ENCODE peak calls at places on chromosomes 13 and 19, in ten cellular contexts. B is transverse colon, P is breast epithelium, I is GM23338, S is GM12878, N is endothelial cell of umbilical vein, L is prostate gland, U is K562, R is esophagus muscularis mucosa, H is stomach. D is an unnamed sample.

GRCh38 chr19:28217064-28217463 is 995.9 kb downstream of the UQCRFS1 start:
- DNase-seq in P (no peak), R (no peak), H (no peak), L (no peak), U (no peak), B (no peak), N (no peak), I (peak; percentile 86), S (no peak), D (no peak)

GRCh38 chr13:67147257-67148218 is 82.6 kb downstream of the PCDH9 start:
- DNase-seq in H (no peak), R (no peak), L (no peak), N (peak; percentile 64), S (no peak), U (peak; percentile 17), P (no peak), I (peak; percentile 27), B (no peak), D (no peak)

GRCh38 chr19:21202865-21203494 is 61.1 kb downstream of the ZNF431 start:
- DNase-seq in I (peak; percentile 92), R (no peak), U (peak; percentile 68), S (peak; percentile 3), B (no peak), H (no peak), L (peak; percentile 17), N (peak; percentile 15), P (no peak), D (no peak)

GRCh38 chr19:33684550-33685303 is 63.0 kb downstream of the CHST8 start:
- DNase-seq in L (no peak), H (no peak), R (no peak), B (no peak), P (no peak), U (no peak), N (no peak), S (no peak), I (no peak), D (no peak)

GRCh38 chr13:33285420-33286124 is at the start of gene STARD13:
- DNase-seq in L (peak; percentile 94), N (peak; percentile 98), H (peak; percentile 92), U (peak; percentile 2), S (peak; percentile 16), I (peak; percentile 95), B (peak; percentile 93), R (peak; percentile 99), P (peak; percentile 93), D (peak; percentile 93)

GRCh38 chr13:48126944-48127814 is 32.3 kb upstream of the MED4 start:
- DNase-seq in L (peak; percentile 23), B (peak; percentile 19), P (no peak), S (peak; percentile 47), U (peak; percentile 61), H (peak; percentile 29), R (no peak), I (peak; percentile 88), N (peak; percentile 66), D (no peak)

GRCh38 chr13:66556306-66556705 is 673.8 kb downstream of the PCDH9 start:
- DNase-seq in S (no peak), U (no peak), R (no peak), I (no peak), L (no peak), H (no peak), P (no peak), N (no peak), B (no peak), D (no peak)

GRCh38 chr13:28384789-28385188 is 110.1 kb downstream of the FLT1 start:
- DNase-seq in U (no peak), L (no peak), S (no peak), I (no peak), R (no peak), N (no peak), P (no peak), B (no peak), H (no peak), D (no peak)

GRCh38 chr13:98223741-98224140 is 46.7 kb upstream of the RNF113B start:
- DNase-seq in S (no peak), L (peak; percentile 48), U (no peak), B (no peak), I (no peak), N (no peak), R (no peak), P (no peak), H (no peak), D (no peak)

GRCh38 chr13:98224557-98224956 is 47.5 kb upstream of the RNF113B start:
- DNase-seq in R (no peak), I (no peak), P (no peak), U (no peak), S (no peak), H (no peak), B (no peak), L (peak; percentile 13), N (no peak), D (no peak)

GRCh38 chr13:98228661-98229349 is 51.7 kb upstream of the RNF113B start:
- DNase-seq in L (no peak), R (no peak), H (no peak), B (no peak), P (no peak), N (no peak), U (no peak), S (no peak), I (no peak), D (no peak)

GRCh38 chr13:98225036-98225940 is 48.2 kb upstream of the RNF113B start:
- DNase-seq in L (peak; percentile 47), S (no peak), B (no peak), H (no peak), U (no peak), N (no peak), I (no peak), P (no peak), R (no peak), D (no peak)

DNA sequence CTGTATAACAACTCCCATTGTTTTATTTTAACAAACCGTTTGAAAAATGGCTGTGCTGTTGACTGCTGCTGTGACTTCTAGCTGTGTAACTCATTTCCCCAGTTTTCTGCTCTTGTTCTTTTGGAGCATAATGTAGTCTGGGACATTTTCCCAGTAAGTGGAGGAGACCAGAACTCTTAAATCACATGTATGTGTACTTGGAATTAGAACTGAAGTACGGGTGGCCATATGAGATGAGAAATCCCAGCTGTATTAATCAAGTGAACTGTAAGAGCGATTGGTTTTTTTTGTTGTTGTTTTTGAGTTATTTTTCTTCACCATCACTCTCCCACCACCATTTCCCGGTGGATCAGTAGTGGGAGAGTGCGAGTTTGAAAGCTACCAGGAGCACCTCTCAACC is 49.5 kb upstream of the RNF113B start:
- DNase-seq in H (no peak), R (no peak), P (no peak), U (no peak), N (no peak), S (no peak), L (no peak), I (no peak), B (no peak), D (no peak)
- H3K36me3 ChIP-seq in H (no peaks in the 10 kb centered on the region), R (no peaks in the 10 kb centered on the region), P (no peaks in the 10 kb centered on the region), U (no peaks in the 10 kb centered on the region), N (no peaks in the 10 kb centered on the region), S (no peaks in the 10 kb centered on the region), L (no peaks in the 10 kb centered on the region), I (no peaks in the 10 kb centered on the region), B (no peaks in the 10 kb centered on the region), D (no peaks in the 10 kb centered on the region)

DNA sequence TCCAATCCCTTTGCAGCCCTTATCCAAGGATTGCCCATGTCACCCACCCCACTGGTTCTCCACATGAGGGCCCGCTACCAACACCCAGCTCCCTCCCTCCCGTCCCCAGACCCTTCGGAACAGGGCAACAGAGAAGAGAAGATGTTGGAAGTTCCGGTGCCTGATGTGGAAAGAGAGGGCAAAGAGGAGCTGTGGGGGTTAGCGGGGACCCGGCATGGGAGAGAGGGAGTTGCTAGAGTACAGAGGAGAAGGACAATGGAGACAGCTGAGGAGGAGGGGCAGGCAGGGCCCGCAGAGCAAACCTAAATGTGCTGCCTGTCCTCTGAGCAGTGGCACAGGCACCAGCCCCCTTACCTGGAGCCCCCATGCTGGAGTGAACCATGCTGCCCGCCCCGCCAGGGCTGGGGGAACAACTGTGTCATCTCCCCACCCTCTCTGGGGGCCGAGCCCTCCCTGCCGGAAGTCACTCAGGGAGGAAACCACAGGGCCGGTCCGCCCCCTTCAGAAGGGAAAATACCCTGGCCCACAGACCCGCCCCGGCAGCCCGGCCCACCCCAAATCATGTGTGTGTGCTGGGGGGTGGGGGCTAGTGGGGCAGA is at the start of gene POU2F2:
- DNase-seq in I (peak; percentile 60), P (peak; percentile 20), U (peak; percentile 19), H (peak; percentile 54), S (peak; percentile 41), R (no peak), N (no peak), L (no peak), B (peak; percentile 81), D (peak; percentile 84)
- TF ChIP-seq POLR2AphosphoS5 in I (no peak), P (no peak), U (no peak), H (no peak), S (peak; percentile 56), R (no peak), N (no peak), L (no peak), B (no peak), D (no peak)

GRCh38 chr19:15269806-15270205 is 37.6 kb upstream of the EPHX3 start:
- DNase-seq in R (no peak), S (no peak), P (no peak), L (no peak), U (no peak), B (no peak), N (no peak), H (no peak), I (no peak), D (no peak)
- H3K36me3 ChIP-seq in R (peaks cover 62% of the 10 kb centered on the region), S (peaks cover 54% of the 10 kb centered on the region), P (no peaks in the 10 kb centered on the region), L (peaks cover 17% of the 10 kb centered on the region), U (peaks cover 98% of the 10 kb centered on the region), B (peaks cover 8% of the 10 kb centered on the region), N (peaks cover 2% of the 10 kb centered on the region), H (peaks cover 33% of the 10 kb centered on the region), I (peaks cover 19% of the 10 kb centered on the region), D (peaks cover 70% of the 10 kb centered on the region)

GRCh38 chr13:53341144-53341510 is 312.5 kb downstream of the OLFM4 start:
- DNase-seq in I (peak; percentile 10), B (no peak), U (no peak), N (no peak), P (no peak), R (no peak), L (no peak), S (no peak), H (no peak), D (no peak)

GRCh38 chr13:53342623-53343022 is 314.0 kb downstream of the OLFM4 start:
- DNase-seq in H (no peak), R (no peak), U (no peak), I (peak; percentile 39), L (no peak), S (no peak), N (no peak), P (no peak), B (no peak), D (no peak)

GRCh38 chr13:53338760-53339159 is 310.1 kb downstream of the OLFM4 start:
- DNase-seq in N (no peak), H (no peak), S (no peak), L (no peak), R (no peak), P (no peak), U (no peak), I (no peak), B (no peak), D (no peak)

GRCh38 chr13:53343345-53343744 is 314.7 kb downstream of the OLFM4 start:
- DNase-seq in I (peak; percentile 74), H (no peak), U (no peak), S (no peak), N (no peak), P (no peak), B (no peak), L (no peak), R (no peak), D (no peak)

DNA sequence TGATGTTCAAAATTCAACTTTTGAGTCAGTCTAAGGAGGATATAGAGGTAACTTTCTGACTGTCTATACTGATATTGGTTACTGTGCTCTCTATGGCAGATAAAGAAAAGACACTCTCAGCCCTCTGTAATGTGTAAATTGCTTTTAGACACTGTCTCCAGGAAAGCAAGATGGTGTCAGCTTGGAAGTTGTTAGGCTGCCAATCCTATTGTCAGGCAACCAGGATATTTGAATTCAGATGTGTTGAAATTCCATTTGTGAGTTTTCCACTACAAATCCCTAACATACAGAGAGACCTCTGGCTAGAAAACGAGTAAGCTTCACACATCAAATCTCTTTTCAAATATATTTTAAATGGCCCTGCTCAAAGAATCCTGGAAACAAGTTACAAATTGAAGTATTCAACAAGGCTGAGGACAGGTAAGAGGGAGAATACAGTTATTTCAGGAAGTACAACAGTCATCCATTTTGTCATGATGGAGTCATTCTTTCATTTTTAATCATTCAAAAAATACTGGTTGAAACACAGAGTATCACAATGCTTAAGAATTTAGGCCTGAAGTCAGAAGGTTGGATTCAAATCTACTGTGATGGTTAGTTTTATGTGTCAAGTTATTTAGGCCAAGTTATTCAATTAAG is 312.0 kb downstream of the OLFM4 start:
- DNase-seq in P (no peak), H (no peak), U (no peak), R (no peak), S (no peak), N (no peak), I (no peak), B (no peak), L (no peak), D (no peak)
- TF ChIP-seq POLR2AphosphoS5 in P (no peak), H (no peak), U (no peak), R (no peak), S (no peak), N (no peak), I (no peak), B (no peak), L (no peak), D (no peak)